ENCODE peak calls at places on chromosomes 2 and 18, in nine cellular contexts. F is CD8-positive, alpha-beta T cell; V is brain microvascular endothelial cell; U is astrocyte; Z is pancreas; D is thoracic aorta; L is tibial artery; J is esophagus squamous epithelium; G is HCT116. C is an unnamed sample. For H3K27me3, the result is how much of the 10 kb centered on the place peaks cover.

GRCh38 chr18:5900249-5900648 is 4.9 kb upstream of the TMEM200C start:
- DNase-seq in F (no peak), V (no peak), U (peak), Z (no peak), D (no peak), L (no peak), J (no peak), G (no peak), C (no peak)

GRCh38 chr18:57666818-57667497 is 45.3 kb upstream of the NARS1 start:
- DNase-seq in F (no peak), V (peak), U (no peak), Z (no peak), D (no peak), L (no peak), J (no peak), G (no peak), C (peak)

GRCh38 chr2:198113316-198113715 is 308.9 kb downstream of the PLCL1 start:
- DNase-seq in F (no peak), V (no peak), U (no peak), Z (no peak), D (no peak), L (no peak), J (no peak), G (no peak), C (no peak)

GRCh38 chr2:75605770-75606535 is 40.6 kb upstream of the MRPL19 start:
- DNase-seq in F (no peak), V (peak), U (peak), Z (no peak), D (no peak), L (no peak), J (no peak), G (no peak), C (peak)

GRCh38 chr2:54455584-54456525 is at the start of gene SPTBN1:
- DNase-seq in F (peak), V (peak), U (peak), Z (peak), D (peak), L (peak), J (no peak), G (peak), C (peak)

GRCh38 chr2:156437876-156438410 is 1.8 kb downstream of the GPD2 start:
- DNase-seq in F (no peak), V (no peak), U (no peak), Z (no peak), D (no peak), L (no peak), J (no peak), G (no peak), C (no peak)

GRCh38 chr2:117972466-117973123 is 41.3 kb downstream of the CCDC93 start:
- DNase-seq in F (no peak), V (peak), U (peak), Z (no peak), D (no peak), L (no peak), J (no peak), G (no peak), C (no peak)

GRCh38 chr18:35691625-35692024 is 110.1 kb downstream of the GALNT1 start:
- DNase-seq in F (no peak), V (no peak), U (no peak), Z (no peak), D (no peak), L (no peak), J (no peak), G (no peak), C (no peak)

GRCh38 chr18:47883771-47884413 is 46.6 kb downstream of the SMAD2 start:
- DNase-seq in F (peak), V (peak), U (peak), Z (no peak), D (no peak), L (no peak), J (no peak), G (no peak), C (no peak)

GRCh38 chr2:174846941-174847938 is 83.0 kb upstream of the CHRNA1 start:
- DNase-seq in F (no peak), V (peak), U (peak), Z (no peak), D (no peak), L (no peak), J (no peak), G (no peak), C (peak)

GRCh38 chr2:10903861-10904210 is 7.9 kb upstream of the KCNF1 start:
- DNase-seq in F (no peak), V (no peak), U (no peak), Z (no peak), D (no peak), L (no peak), J (no peak), G (no peak), C (no peak)

GRCh38 chr2:137178955-137179377 is 413.6 kb downstream of the THSD7B start:
- DNase-seq in F (no peak), V (no peak), U (peak), Z (no peak), D (no peak), L (no peak), J (no peak), G (no peak), C (no peak)

GRCh38 chr18:28002841-28003240 is 174.1 kb downstream of the CDH2 start:
- DNase-seq in F (no peak), V (no peak), U (no peak), Z (no peak), D (no peak), L (no peak), J (no peak), G (no peak), C (no peak)

GRCh38 chr2:40204268-40204667 is 247.6 kb downstream of the SLC8A1 start:
- DNase-seq in F (no peak), V (peak), U (peak), Z (no peak), D (no peak), L (no peak), J (no peak), G (no peak), C (no peak)

GRCh38 chr18:476368-476767 is 24.1 kb downstream of the COLEC12 start:
- DNase-seq in F (no peak), V (no peak), U (no peak), Z (no peak), D (no peak), L (no peak), J (no peak), G (no peak), C (no peak)

GRCh38 chr2:74374509-74375205 is 5.5 kb downstream of the DCTN1 start:
- DNase-seq in F (no peak), V (peak), U (peak), Z (peak), D (peak), L (peak), J (no peak), G (no peak), C (peak)

GRCh38 chr2:44169155-44169898 is 652 bp downstream of the PPM1B start:
- DNase-seq in F (peak), V (peak), U (peak), Z (peak), D (no peak), L (peak), J (peak), G (no peak), C (no peak)
- TF ChIP-seq CTCF in F (no peak), V (no peak), U (no peak), Z (no peak), D (no peak), L (no peak), J (no peak), G (no peak), C (no peak)

GRCh38 chr2:95032868-95033603 is 7.5 kb downstream of the MAL start:
- DNase-seq in F (no peak), V (no peak), U (no peak), Z (no peak), D (no peak), L (no peak), J (no peak), G (no peak), C (no peak)
- H3K27me3 ChIP-seq in F (under half), V (under half), U (under half), Z (under half), D (under half), L (under half), J (under half), G (under half), C (under half)

GRCh38 chr2:235668782-235669181 is 174.9 kb downstream of the AGAP1 start:
- DNase-seq in F (no peak), V (no peak), U (no peak), Z (no peak), D (no peak), L (no peak), J (no peak), G (no peak), C (no peak)

GRCh38 chr2:235670974-235671787 is 177.3 kb downstream of the AGAP1 start:
- DNase-seq in F (no peak), V (no peak), U (no peak), Z (no peak), D (no peak), L (peak), J (no peak), G (no peak), C (no peak)

GRCh38 chr2:235666240-235666781 is 172.5 kb downstream of the AGAP1 start:
- DNase-seq in F (no peak), V (peak), U (peak), Z (no peak), D (no peak), L (peak), J (no peak), G (peak), C (peak)

GRCh38 chr2:235669983-235670962 is 176.4 kb downstream of the AGAP1 start:
- DNase-seq in F (no peak), V (peak), U (peak), Z (no peak), D (no peak), L (peak), J (no peak), G (no peak), C (peak)

GRCh38 chr2:235669269-235669831 is 175.5 kb downstream of the AGAP1 start:
- DNase-seq in F (peak), V (peak), U (peak), Z (peak), D (no peak), L (peak), J (no peak), G (peak), C (no peak)
- H3K4me3 ChIP-seq in F (no peak), V (peak), U (no peak), Z (peak), D (peak), L (peak), J (peak), G (peak), C (peak)

GRCh38 chr2:63424329-63425078 is 163.8 kb downstream of the WDPCP start:
- DNase-seq in F (no peak), V (peak), U (no peak), Z (no peak), D (no peak), L (no peak), J (no peak), G (peak), C (no peak)
- TF ChIP-seq CTCF in F (peak), V (peak), U (peak), Z (no peak), D (no peak), L (no peak), J (no peak), G (peak), C (peak)

DNA sequence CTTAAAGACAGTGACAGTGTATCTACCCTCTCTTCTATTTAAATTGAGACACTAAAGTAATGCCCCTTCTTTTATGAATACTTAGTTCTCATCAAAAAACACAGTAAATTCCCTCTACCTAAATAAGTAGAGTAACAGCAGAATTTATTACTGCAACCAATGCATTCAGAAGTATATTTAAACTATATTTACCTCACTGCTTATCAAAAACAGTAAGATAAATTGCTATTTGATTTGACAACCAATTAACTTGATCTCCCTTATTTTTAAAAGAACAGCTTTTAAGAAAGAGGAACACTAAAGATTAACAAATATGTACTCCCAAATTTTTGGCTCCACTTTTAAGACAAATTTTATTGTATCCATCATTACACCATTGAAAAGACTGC is 4.8 kb downstream of the SATB2 start:
- DNase-seq in F (no peak), V (no peak), U (no peak), Z (no peak), D (no peak), L (no peak), J (no peak), G (no peak), C (no peak)
- H3K27me3 ChIP-seq in F (under half), V (under half), U (under half), Z (under half), D (under half), L (under half), J (under half), G (under half), C (under half)

GRCh38 chr2:467892-468630 is 180.2 kb upstream of the ALKAL2 start:
- DNase-seq in F (no peak), V (no peak), U (no peak), Z (no peak), D (no peak), L (no peak), J (no peak), G (no peak), C (no peak)

GRCh38 chr2:469521-469920 is 181.6 kb upstream of the ALKAL2 start:
- DNase-seq in F (no peak), V (no peak), U (no peak), Z (no peak), D (no peak), L (no peak), J (no peak), G (no peak), C (no peak)

GRCh38 chr2:467101-467500 is 179.2 kb upstream of the ALKAL2 start:
- DNase-seq in F (no peak), V (no peak), U (no peak), Z (no peak), D (no peak), L (no peak), J (no peak), G (no peak), C (no peak)

GRCh38 chr2:468631-469310 is 180.9 kb upstream of the ALKAL2 start:
- DNase-seq in F (no peak), V (no peak), U (peak), Z (no peak), D (no peak), L (no peak), J (no peak), G (no peak), C (no peak)

DNA sequence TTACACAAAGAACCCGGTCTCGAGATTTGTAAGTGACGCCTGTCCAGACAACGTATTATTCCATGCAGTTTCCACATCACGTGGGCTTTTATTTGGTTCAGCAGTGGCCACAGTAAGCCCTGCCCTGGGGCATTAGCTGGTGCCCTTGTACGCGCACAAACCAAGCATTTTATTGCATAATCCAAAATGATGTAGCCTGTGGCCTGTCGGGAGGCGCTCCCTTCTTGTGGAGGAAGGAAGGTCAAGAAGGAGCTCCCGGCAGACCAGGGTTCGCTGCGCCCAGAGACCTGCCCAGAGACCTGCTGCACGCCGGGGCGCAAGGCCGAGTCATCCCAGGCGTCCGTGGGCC is 179.6 kb upstream of the ALKAL2 start:
- DNase-seq in F (no peak), V (no peak), U (no peak), Z (no peak), D (no peak), L (no peak), J (no peak), G (no peak), C (no peak)
- H3K4me3 ChIP-seq in F (no peak), V (no peak), U (no peak), Z (peak), D (peak), L (no peak), J (no peak), G (no peak), C (no peak)

DNA sequence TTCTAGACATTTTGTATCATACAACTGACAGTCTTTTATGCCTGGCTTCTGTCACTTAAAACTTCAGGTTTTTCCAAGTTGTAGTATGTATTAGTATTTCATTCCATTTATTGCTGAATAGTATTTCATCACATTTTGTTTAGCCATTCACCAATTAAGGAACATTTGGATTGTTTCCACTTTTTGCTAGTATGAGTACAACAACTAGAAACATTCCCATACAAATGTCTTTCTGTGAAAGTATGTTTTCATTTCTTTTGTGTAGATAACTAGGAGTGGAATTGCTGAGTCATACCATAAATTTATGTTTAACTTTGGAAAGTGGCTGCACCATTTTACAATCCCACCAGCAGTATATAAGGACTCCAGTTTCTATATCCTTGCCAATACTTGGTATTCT is 135.9 kb downstream of the ATAD2B start:
- DNase-seq in F (no peak), V (peak), U (peak), Z (no peak), D (no peak), L (no peak), J (no peak), G (no peak), C (peak)
- TF ChIP-seq CTCF in F (no peak), V (no peak), U (no peak), Z (no peak), D (no peak), L (no peak), J (no peak), G (no peak), C (no peak)